ENCODE peak calls at places on chromosome 22, in seven cellular contexts. T, B, J, P, U, E and G are unnamed samples.

GRCh38 chr22:45154383-45154782 is 9.3 kb upstream of the NUP50 start:
- DNase-seq in E (no peak), T (no peak), U (peak), B (no peak), J (no peak), P (no peak), G (peak)

GRCh38 chr22:46848227-46848626 is 85.8 kb downstream of the TBC1D22A start:
- DNase-seq in B (peak), J (no peak), E (no peak), T (peak), P (no peak), U (peak), G (peak)

GRCh38 chr22:28917747-28918543 is 34.6 kb downstream of the ZNRF3 start:
- DNase-seq in E (no peak), U (no peak), J (peak), B (no peak), T (no peak), P (no peak), G (peak)

GRCh38 chr22:31653944-31654343 is 8.1 kb downstream of the PISD start:
- DNase-seq in P (no peak), T (no peak), U (no peak), B (no peak), E (no peak), J (no peak), G (no peak)

GRCh38 chr22:30250713-30251267 is 4.2 kb upstream of the LIF start:
- DNase-seq in P (no peak), U (peak), E (no peak), J (peak), T (no peak), B (no peak), G (peak)

GRCh38 chr22:42743501-42743991 is 22.9 kb upstream of the A4GALT start:
- DNase-seq in E (no peak), P (no peak), T (peak), U (peak), J (no peak), B (no peak), G (peak)

GRCh38 chr22:47200273-47201051 is 438.0 kb downstream of the TBC1D22A start:
- DNase-seq in T (peak), J (peak), U (no peak), E (no peak), B (no peak), P (no peak), G (no peak)

GRCh38 chr22:45911601-45912271 is 65.2 kb downstream of the WNT7B start:
- DNase-seq in J (peak), E (no peak), U (no peak), P (no peak), T (no peak), B (no peak), G (peak)

GRCh38 chr22:32951081-32951806 is 106.9 kb downstream of the SYN3 start:
- DNase-seq in P (no peak), E (no peak), B (no peak), U (no peak), T (no peak), J (no peak), G (no peak)

GRCh38 chr22:49715450-49715849 is 112.2 kb downstream of the BRD1 start:
- DNase-seq in T (no peak), J (no peak), E (no peak), P (no peak), B (no peak), U (no peak), G (no peak)

GRCh38 chr22:24006207-24006913 is 1.1 kb upstream of the GSTT4 start:
- DNase-seq in J (no peak), B (no peak), T (no peak), E (no peak), U (no peak), P (no peak), G (no peak)

GRCh38 chr22:35477911-35478582 is 62.6 kb upstream of the RASD2 start:
- DNase-seq in B (peak), P (no peak), J (no peak), U (no peak), E (no peak), T (no peak), G (peak)

GRCh38 chr22:50064453-50064852 is 6.4 kb upstream of the TTLL8 start:
- DNase-seq in E (no peak), U (no peak), P (no peak), J (no peak), T (no peak), B (no peak), G (no peak)

GRCh38 chr22:46262449-46263207 is 515 bp downstream of the PKDREJ start:
- DNase-seq in T (peak), E (no peak), P (no peak), U (peak), B (no peak), J (peak), G (no peak)

GRCh38 chr22:42288791-42289190 is 18.3 kb upstream of the TCF20 start:
- DNase-seq in P (no peak), T (no peak), J (no peak), E (no peak), U (no peak), B (no peak), G (no peak)

GRCh38 chr22:50529416-50530279 is at the start of gene TYMP:
- DNase-seq in E (peak), J (peak), U (peak), T (peak), B (no peak), P (peak), G (peak)

GRCh38 chr22:38069372-38070249 is 12.4 kb downstream of the PICK1 start:
- DNase-seq in B (peak), T (no peak), E (no peak), J (no peak), U (peak), P (no peak), G (peak)

GRCh38 chr22:19568337-19569311 is 44.4 kb upstream of the CLDN5 start:
- DNase-seq in E (no peak), T (no peak), U (peak), P (no peak), B (peak), J (no peak), G (peak)

GRCh38 chr22:36727110-36727509 is 23.6 kb upstream of the CACNG2 start:
- DNase-seq in B (no peak), J (no peak), U (no peak), P (no peak), E (no peak), T (no peak), G (no peak)